ENCODE peak calls at places on chromosomes 2 and 18, in four cellular contexts. B is endothelial cell, Z is M059J, H is right cardiac atrium. I is an unnamed sample.

GRCh38 chr2:232787806-232788205 is 11.4 kb upstream of the KCNJ13 start:
- DNase-seq in B (no peak), Z (no peak), H (no peak), I (no peak)

GRCh38 chr2:219441451-219442205 is 7.0 kb downstream of the SPEG start:
- DNase-seq in B (no peak), Z (peak), H (no peak), I (peak)

GRCh38 chr2:5725794-5726463 is 33.7 kb downstream of the SOX11 start:
- DNase-seq in B (peak), Z (no peak), H (no peak), I (peak)

GRCh38 chr2:151721161-151721560 is 13.1 kb downstream of the NEB start:
- DNase-seq in B (no peak), Z (no peak), H (no peak), I (no peak)

GRCh38 chr18:22282311-22283235 is 113.2 kb downstream of the GATA6 start:
- DNase-seq in B (no peak), Z (peak), H (no peak), I (peak)

GRCh38 chr2:81250270-81250669 is 945.7 kb upstream of the LRRTM1 start:
- DNase-seq in B (no peak), Z (no peak), H (no peak), I (no peak)

GRCh38 chr2:177506998-177507397 is 114.4 kb downstream of the AGPS start:
- DNase-seq in B (no peak), Z (no peak), H (no peak), I (no peak)

GRCh38 chr2:144890828-144891227 is 370.9 kb upstream of the ZEB2 start:
- DNase-seq in B (no peak), Z (peak), H (no peak), I (peak)

GRCh38 chr2:169994782-169995181 is 167.5 kb downstream of the UBR3 start:
- DNase-seq in B (no peak), Z (no peak), H (no peak), I (no peak)

GRCh38 chr2:85437488-85438290 is 19.2 kb downstream of the SH2D6 start:
- DNase-seq in B (peak), Z (peak), H (peak), I (peak)

GRCh38 chr2:180507028-180507427 is 473.4 kb upstream of the UBE2E3 start:
- DNase-seq in B (no peak), Z (peak), H (no peak), I (peak)

GRCh38 chr2:94939349-94939748 is 68.1 kb downstream of the TEKT4 start:
- DNase-seq in B (no peak), Z (no peak), H (no peak), I (no peak)

GRCh38 chr2:142918624-142919023 is 41.2 kb downstream of the KYNU start:
- DNase-seq in B (no peak), Z (no peak), H (no peak), I (no peak)

GRCh38 chr2:156338578-156338977 is 6.1 kb upstream of the NR4A2 start:
- DNase-seq in B (no peak), Z (no peak), H (no peak), I (no peak)

GRCh38 chr2:65413610-65414009 is 18.8 kb downstream of the SPRED2 start:
- DNase-seq in B (no peak), Z (peak), H (no peak), I (no peak)

GRCh38 chr2:227774011-227774624 is 28.4 kb downstream of the SCYGR8 start:
- DNase-seq in B (no peak), Z (no peak), H (no peak), I (peak)

GRCh38 chr18:7104649-7105048 is 12.9 kb downstream of the LAMA1 start:
- DNase-seq in B (no peak), Z (no peak), H (no peak), I (no peak)

GRCh38 chr2:197108758-197109157 is 182.3 kb upstream of the PGAP1 start:
- DNase-seq in B (no peak), Z (peak), H (peak), I (peak)

GRCh38 chr2:140454717-140455116 is 1674.5 kb upstream of the NXPH2 start:
- DNase-seq in B (no peak), Z (peak), H (no peak), I (peak)

GRCh38 chr2:177553176-177553909 is 160.8 kb downstream of the AGPS start:
- DNase-seq in B (no peak), Z (peak), H (no peak), I (peak)

GRCh38 chr2:113240150-113240914 is 38.4 kb downstream of the PAX8 start:
- DNase-seq in B (no peak), Z (peak), H (peak), I (peak)

GRCh38 chr2:67986258-67986657 is 76.5 kb downstream of the C1D start:
- DNase-seq in B (no peak), Z (no peak), H (no peak), I (no peak)

GRCh38 chr2:85766214-85766613 is 12.4 kb downstream of the ATOH8 start:
- DNase-seq in B (no peak), Z (no peak), H (peak), I (no peak)

GRCh38 chr2:161424179-161424763 is 8.2 kb downstream of the TBR1 start:
- DNase-seq in B (no peak), Z (no peak), H (no peak), I (no peak)

GRCh38 chr2:240481720-240482119 is 46.3 kb downstream of the GPC1 start:
- DNase-seq in B (no peak), Z (no peak), H (no peak), I (no peak)

GRCh38 chr2:158999458-158999857 is 31.0 kb downstream of the TANC1 start:
- DNase-seq in B (no peak), Z (peak), H (no peak), I (peak)

GRCh38 chr2:117985092-117985491 is 28.8 kb downstream of the CCDC93 start:
- DNase-seq in B (no peak), Z (peak), H (no peak), I (no peak)

GRCh38 chr2:160408575-160409291 is 84.9 kb downstream of the RBMS1 start:
- DNase-seq in B (peak), Z (no peak), H (peak), I (no peak)

GRCh38 chr18:2513616-2514015 is 57.7 kb downstream of the METTL4 start:
- DNase-seq in B (no peak), Z (peak), H (no peak), I (peak)

GRCh38 chr18:79531926-79532689 is 136.4 kb downstream of the NFATC1 start:
- DNase-seq in B (no peak), Z (no peak), H (peak), I (peak)

GRCh38 chr18:48662021-48662661 is 123.3 kb downstream of the CTIF start:
- DNase-seq in B (no peak), Z (peak), H (no peak), I (peak)

GRCh38 chr2:225282858-225283693 is 116.4 kb upstream of the NYAP2 start:
- DNase-seq in B (peak), Z (peak), H (no peak), I (peak)

GRCh38 chr2:16662440-16662839 is 3.2 kb downstream of the CYRIA start:
- DNase-seq in B (no peak), Z (peak), H (peak), I (peak)

GRCh38 chr2:24076849-24077534 is 866 bp upstream of the SF3B6 start:
- DNase-seq in B (peak), Z (peak), H (no peak), I (peak)

GRCh38 chr2:238107525-238108422 is 7.6 kb downstream of the ESPNL start:
- DNase-seq in B (no peak), Z (no peak), H (no peak), I (no peak)

GRCh38 chr2:230162981-230163380 is 56.8 kb downstream of the SP110 start:
- DNase-seq in B (no peak), Z (no peak), H (no peak), I (no peak)

GRCh38 chr2:88666576-88666975 is 24.9 kb upstream of the RPIA start:
- DNase-seq in B (no peak), Z (no peak), H (no peak), I (no peak)

GRCh38 chr2:172196768-172197322 is 94.1 kb upstream of the DLX2 start:
- DNase-seq in B (no peak), Z (peak), H (no peak), I (peak)

GRCh38 chr2:72562451-72563153 is 263.2 kb downstream of the EXOC6B start:
- DNase-seq in B (no peak), Z (peak), H (no peak), I (peak)

GRCh38 chr2:10931710-10932255 is 20.0 kb downstream of the KCNF1 start:
- DNase-seq in B (no peak), Z (peak), H (no peak), I (no peak)